ENCODE peak calls at places on chromosomes 2 and 18, in ten cellular contexts. One of them, this sample, is unnamed.
A peak's percentile ranks its signal among the peaks of the same experiment; 100 is the strongest.

GRCh38 chr2:239773377-239774141 is 251.6 kb downstream of the NDUFA10 start:
- DNase-seq in lower leg skin: peak; percentile 69
- DNase-seq in GM04504: no peak
- DNase-seq in Ammon's horn: no peak
- DNase-seq in GM13976: no peak
- DNase-seq in stomach: peak; percentile 14
- DNase-seq in ureter: peak; percentile 31
- DNase-seq in fibroblast of villous mesenchyme: no peak
- DNase-seq in NCI-H1694: no peak
- DNase-seq in fibroblast of the conjunctiva: no peak
- DNase-seq in this sample: no peak

GRCh38 chr18:75205760-75206109 is 3.2 kb downstream of the PTGR3 start:
- DNase-seq in lower leg skin: no peak
- DNase-seq in GM04504: no peak
- DNase-seq in Ammon's horn: no peak
- DNase-seq in GM13976: no peak
- DNase-seq in stomach: no peak
- DNase-seq in ureter: no peak
- DNase-seq in fibroblast of villous mesenchyme: peak; percentile 67
- DNase-seq in NCI-H1694: no peak
- DNase-seq in fibroblast of the conjunctiva: no peak
- DNase-seq in this sample: no peak

GRCh38 chr2:72271766-72272615 is 124.3 kb upstream of the CYP26B1 start:
- DNase-seq in lower leg skin: no peak
- DNase-seq in GM04504: no peak
- DNase-seq in Ammon's horn: no peak
- DNase-seq in GM13976: no peak
- DNase-seq in stomach: no peak
- DNase-seq in ureter: no peak
- DNase-seq in fibroblast of villous mesenchyme: no peak
- DNase-seq in NCI-H1694: no peak
- DNase-seq in fibroblast of the conjunctiva: no peak
- DNase-seq in this sample: no peak

GRCh38 chr2:28507806-28508764 is 12.2 kb downstream of the PLB1 start:
- DNase-seq in lower leg skin: peak; percentile 60
- DNase-seq in GM04504: no peak
- DNase-seq in Ammon's horn: no peak
- DNase-seq in GM13976: no peak
- DNase-seq in stomach: peak; percentile 44
- DNase-seq in ureter: peak; percentile 65
- DNase-seq in fibroblast of villous mesenchyme: peak; percentile 15
- DNase-seq in NCI-H1694: no peak
- DNase-seq in fibroblast of the conjunctiva: no peak
- DNase-seq in this sample: peak; percentile 83

GRCh38 chr18:51425889-51426288 is 228.4 kb upstream of the MEX3C start:
- DNase-seq in lower leg skin: no peak
- DNase-seq in GM04504: no peak
- DNase-seq in Ammon's horn: no peak
- DNase-seq in GM13976: no peak
- DNase-seq in stomach: no peak
- DNase-seq in ureter: no peak
- DNase-seq in fibroblast of villous mesenchyme: no peak
- DNase-seq in NCI-H1694: no peak
- DNase-seq in fibroblast of the conjunctiva: no peak
- DNase-seq in this sample: no peak

GRCh38 chr18:47968721-47969120 is 38.3 kb upstream of the SMAD2 start:
- DNase-seq in lower leg skin: no peak
- DNase-seq in GM04504: no peak
- DNase-seq in Ammon's horn: no peak
- DNase-seq in GM13976: no peak
- DNase-seq in stomach: no peak
- DNase-seq in ureter: no peak
- DNase-seq in fibroblast of villous mesenchyme: no peak
- DNase-seq in NCI-H1694: no peak
- DNase-seq in fibroblast of the conjunctiva: no peak
- DNase-seq in this sample: no peak

GRCh38 chr2:111123751-111124150 is 3.0 kb downstream of the BCL2L11 start:
- DNase-seq in lower leg skin: no peak
- DNase-seq in GM04504: no peak
- DNase-seq in Ammon's horn: no peak
- DNase-seq in GM13976: no peak
- DNase-seq in stomach: no peak
- DNase-seq in ureter: no peak
- DNase-seq in fibroblast of villous mesenchyme: no peak
- DNase-seq in NCI-H1694: no peak
- DNase-seq in fibroblast of the conjunctiva: no peak
- DNase-seq in this sample: no peak

GRCh38 chr2:219766658-219767057 is 139.2 kb downstream of the SLC4A3 start:
- DNase-seq in lower leg skin: no peak
- DNase-seq in GM04504: no peak
- DNase-seq in Ammon's horn: no peak
- DNase-seq in GM13976: no peak
- DNase-seq in stomach: no peak
- DNase-seq in ureter: no peak
- DNase-seq in fibroblast of villous mesenchyme: no peak
- DNase-seq in NCI-H1694: no peak
- DNase-seq in fibroblast of the conjunctiva: no peak
- DNase-seq in this sample: no peak

GRCh38 chr2:163752252-163752651 is 16.4 kb upstream of the FIGN start:
- DNase-seq in lower leg skin: no peak
- DNase-seq in GM04504: no peak
- DNase-seq in Ammon's horn: no peak
- DNase-seq in GM13976: no peak
- DNase-seq in stomach: no peak
- DNase-seq in ureter: no peak
- DNase-seq in fibroblast of villous mesenchyme: no peak
- DNase-seq in NCI-H1694: no peak
- DNase-seq in fibroblast of the conjunctiva: no peak
- DNase-seq in this sample: no peak

GRCh38 chr2:46902465-46902864 is 13.1 kb downstream of the MCFD2 start:
- DNase-seq in lower leg skin: no peak
- DNase-seq in GM04504: no peak
- DNase-seq in Ammon's horn: no peak
- DNase-seq in GM13976: no peak
- DNase-seq in stomach: no peak
- DNase-seq in ureter: no peak
- DNase-seq in fibroblast of villous mesenchyme: no peak
- DNase-seq in NCI-H1694: no peak
- DNase-seq in fibroblast of the conjunctiva: no peak
- DNase-seq in this sample: no peak

GRCh38 chr2:36663314-36663713 is 33.2 kb upstream of the VIT start:
- DNase-seq in lower leg skin: no peak
- DNase-seq in GM04504: no peak
- DNase-seq in Ammon's horn: no peak
- DNase-seq in GM13976: no peak
- DNase-seq in stomach: no peak
- DNase-seq in ureter: no peak
- DNase-seq in fibroblast of villous mesenchyme: no peak
- DNase-seq in NCI-H1694: no peak
- DNase-seq in fibroblast of the conjunctiva: no peak
- DNase-seq in this sample: no peak

GRCh38 chr2:39492095-39492590 is 55.1 kb upstream of the MAP4K3 start:
- DNase-seq in lower leg skin: no peak
- DNase-seq in GM04504: peak; percentile 81
- DNase-seq in Ammon's horn: no peak
- DNase-seq in GM13976: peak; percentile 82
- DNase-seq in stomach: no peak
- DNase-seq in ureter: no peak
- DNase-seq in fibroblast of villous mesenchyme: peak; percentile 97
- DNase-seq in NCI-H1694: no peak
- DNase-seq in fibroblast of the conjunctiva: peak; percentile 83
- DNase-seq in this sample: peak; percentile 71

GRCh38 chr2:52416340-52416739 is 1351.3 kb upstream of the CHAC2 start:
- DNase-seq in lower leg skin: no peak
- DNase-seq in GM04504: no peak
- DNase-seq in Ammon's horn: no peak
- DNase-seq in GM13976: no peak
- DNase-seq in stomach: no peak
- DNase-seq in ureter: no peak
- DNase-seq in fibroblast of villous mesenchyme: no peak
- DNase-seq in NCI-H1694: no peak
- DNase-seq in fibroblast of the conjunctiva: no peak
- DNase-seq in this sample: no peak

GRCh38 chr2:134657650-134658250 is 61.0 kb downstream of the TMEM163 start:
- DNase-seq in lower leg skin: no peak
- DNase-seq in GM04504: no peak
- DNase-seq in Ammon's horn: no peak
- DNase-seq in GM13976: no peak
- DNase-seq in stomach: no peak
- DNase-seq in ureter: no peak
- DNase-seq in fibroblast of villous mesenchyme: peak; percentile 1
- DNase-seq in NCI-H1694: no peak
- DNase-seq in fibroblast of the conjunctiva: no peak
- DNase-seq in this sample: no peak

GRCh38 chr2:184316911-184317310 is 281.4 kb upstream of the ZNF804A start:
- DNase-seq in lower leg skin: no peak
- DNase-seq in GM04504: no peak
- DNase-seq in Ammon's horn: no peak
- DNase-seq in GM13976: no peak
- DNase-seq in stomach: no peak
- DNase-seq in ureter: no peak
- DNase-seq in fibroblast of villous mesenchyme: no peak
- DNase-seq in NCI-H1694: no peak
- DNase-seq in fibroblast of the conjunctiva: no peak
- DNase-seq in this sample: no peak

GRCh38 chr18:34951625-34952379 is 89.4 kb upstream of the MAPRE2 start:
- DNase-seq in lower leg skin: no peak
- DNase-seq in GM04504: no peak
- DNase-seq in Ammon's horn: no peak
- DNase-seq in GM13976: no peak
- DNase-seq in stomach: no peak
- DNase-seq in ureter: no peak
- DNase-seq in fibroblast of villous mesenchyme: no peak
- DNase-seq in NCI-H1694: no peak
- DNase-seq in fibroblast of the conjunctiva: no peak
- DNase-seq in this sample: no peak

GRCh38 chr2:198490748-198491147 is 686.4 kb downstream of the PLCL1 start:
- DNase-seq in lower leg skin: no peak
- DNase-seq in GM04504: no peak
- DNase-seq in Ammon's horn: no peak
- DNase-seq in GM13976: no peak
- DNase-seq in stomach: no peak
- DNase-seq in ureter: no peak
- DNase-seq in fibroblast of villous mesenchyme: no peak
- DNase-seq in NCI-H1694: no peak
- DNase-seq in fibroblast of the conjunctiva: no peak
- DNase-seq in this sample: no peak

GRCh38 chr18:29191263-29191662 is 1014.3 kb upstream of the CDH2 start:
- DNase-seq in lower leg skin: no peak
- DNase-seq in GM04504: peak; percentile 15
- DNase-seq in Ammon's horn: no peak
- DNase-seq in GM13976: no peak
- DNase-seq in stomach: no peak
- DNase-seq in ureter: no peak
- DNase-seq in fibroblast of villous mesenchyme: peak; percentile 21
- DNase-seq in NCI-H1694: no peak
- DNase-seq in fibroblast of the conjunctiva: no peak
- DNase-seq in this sample: no peak

GRCh38 chr2:69083126-69083733 is 70.3 kb downstream of the ANTXR1 start:
- DNase-seq in lower leg skin: no peak
- DNase-seq in GM04504: no peak
- DNase-seq in Ammon's horn: no peak
- DNase-seq in GM13976: no peak
- DNase-seq in stomach: no peak
- DNase-seq in ureter: peak; percentile 47
- DNase-seq in fibroblast of villous mesenchyme: peak; percentile 83
- DNase-seq in NCI-H1694: no peak
- DNase-seq in fibroblast of the conjunctiva: no peak
- DNase-seq in this sample: no peak

GRCh38 chr2:216740557-216741222 is 45.3 kb upstream of the IGFBP5 start:
- DNase-seq in lower leg skin: no peak
- DNase-seq in GM04504: no peak
- DNase-seq in Ammon's horn: no peak
- DNase-seq in GM13976: no peak
- DNase-seq in stomach: no peak
- DNase-seq in ureter: peak; percentile 49
- DNase-seq in fibroblast of villous mesenchyme: peak; percentile 93
- DNase-seq in NCI-H1694: no peak
- DNase-seq in fibroblast of the conjunctiva: peak; percentile 54
- DNase-seq in this sample: no peak

GRCh38 chr2:112162956-112163355 is 24.8 kb downstream of the FBLN7 start:
- DNase-seq in lower leg skin: peak; percentile 50
- DNase-seq in GM04504: no peak
- DNase-seq in Ammon's horn: no peak
- DNase-seq in GM13976: no peak
- DNase-seq in stomach: no peak
- DNase-seq in ureter: no peak
- DNase-seq in fibroblast of villous mesenchyme: no peak
- DNase-seq in NCI-H1694: no peak
- DNase-seq in fibroblast of the conjunctiva: no peak
- DNase-seq in this sample: no peak

GRCh38 chr2:70939847-70940580 is 4.3 kb downstream of the ATP6V1B1 start:
- DNase-seq in lower leg skin: peak; percentile 59
- DNase-seq in GM04504: no peak
- DNase-seq in Ammon's horn: no peak
- DNase-seq in GM13976: no peak
- DNase-seq in stomach: no peak
- DNase-seq in ureter: peak; percentile 26
- DNase-seq in fibroblast of villous mesenchyme: no peak
- DNase-seq in NCI-H1694: no peak
- DNase-seq in fibroblast of the conjunctiva: no peak
- DNase-seq in this sample: no peak

GRCh38 chr18:73636355-73636754 is 511.3 kb downstream of the FBXO15 start:
- DNase-seq in lower leg skin: no peak
- DNase-seq in GM04504: no peak
- DNase-seq in Ammon's horn: no peak
- DNase-seq in GM13976: no peak
- DNase-seq in stomach: no peak
- DNase-seq in ureter: no peak
- DNase-seq in fibroblast of villous mesenchyme: no peak
- DNase-seq in NCI-H1694: no peak
- DNase-seq in fibroblast of the conjunctiva: no peak
- DNase-seq in this sample: no peak

GRCh38 chr18:57269756-57270534 is 82.4 kb upstream of the ST8SIA3 start:
- DNase-seq in lower leg skin: no peak
- DNase-seq in GM04504: no peak
- DNase-seq in Ammon's horn: no peak
- DNase-seq in GM13976: no peak
- DNase-seq in stomach: no peak
- DNase-seq in ureter: no peak
- DNase-seq in fibroblast of villous mesenchyme: no peak
- DNase-seq in NCI-H1694: no peak
- DNase-seq in fibroblast of the conjunctiva: no peak
- DNase-seq in this sample: no peak

GRCh38 chr2:120751553-120751952 is 15.9 kb downstream of the GLI2 start:
- DNase-seq in lower leg skin: no peak
- DNase-seq in GM04504: no peak
- DNase-seq in Ammon's horn: no peak
- DNase-seq in GM13976: no peak
- DNase-seq in stomach: no peak
- DNase-seq in ureter: no peak
- DNase-seq in fibroblast of villous mesenchyme: peak; percentile 78
- DNase-seq in NCI-H1694: no peak
- DNase-seq in fibroblast of the conjunctiva: no peak
- DNase-seq in this sample: no peak

GRCh38 chr2:180017764-180018163 is 10.7 kb upstream of the CWC22 start:
- DNase-seq in lower leg skin: peak; percentile 89
- DNase-seq in GM04504: peak; percentile 32
- DNase-seq in Ammon's horn: no peak
- DNase-seq in GM13976: no peak
- DNase-seq in stomach: peak; percentile 32
- DNase-seq in ureter: no peak
- DNase-seq in fibroblast of villous mesenchyme: no peak
- DNase-seq in NCI-H1694: no peak
- DNase-seq in fibroblast of the conjunctiva: peak; percentile 87
- DNase-seq in this sample: no peak

GRCh38 chr2:185618630-185619029 is 120.0 kb upstream of the FSIP2 start:
- DNase-seq in lower leg skin: no peak
- DNase-seq in GM04504: no peak
- DNase-seq in Ammon's horn: no peak
- DNase-seq in GM13976: no peak
- DNase-seq in stomach: no peak
- DNase-seq in ureter: no peak
- DNase-seq in fibroblast of villous mesenchyme: no peak
- DNase-seq in NCI-H1694: no peak
- DNase-seq in fibroblast of the conjunctiva: no peak
- DNase-seq in this sample: no peak

This sample was measured in activated CD8-positive, alpha-beta memory T cell treated with anti-CD3 and anti-CD28 coated beads, Interleukin-2, amount 10 ng/mL, durations not matched to agents 7 days and 5 days.